ENCODE peak calls at places on chromosomes 13 and 19, in four cellular contexts. B is fibroblast of lung, D is neuronal stem cell, V is mesendoderm. W is an unnamed sample.

GRCh38 chr19:1245884-1246816 is 2.2 kb upstream of the MIDN start:
- DNase-seq in B (no peak), D (no peak), V (no peak), W (no peak)

GRCh38 chr19:35330475-35330874 is 1.5 kb downstream of the CD22 start:
- DNase-seq in B (no peak), D (no peak), V (no peak), W (no peak)

GRCh38 chr19:6060600-6061391 is 49.5 kb downstream of the RFX2 start:
- DNase-seq in B (no peak), D (no peak), V (peak), W (peak)

GRCh38 chr13:26468203-26468602 is 89.3 kb upstream of the WASF3 start:
- DNase-seq in B (no peak), D (no peak), V (no peak), W (peak)

GRCh38 chr19:10981496-10981895 is 20.7 kb downstream of the SMARCA4 start:
- DNase-seq in B (peak), D (no peak), V (peak), W (no peak)

GRCh38 chr13:31054632-31055031 is 107.1 kb downstream of the HSPH1 start:
- DNase-seq in B (no peak), D (no peak), V (no peak), W (no peak)

GRCh38 chr19:34327851-34328250 is 37.1 kb upstream of the GPI start:
- DNase-seq in B (no peak), D (no peak), V (peak), W (no peak)

GRCh38 chr13:44801990-44802389 is 187.3 kb downstream of the NUFIP1 start:
- DNase-seq in B (peak), D (no peak), V (no peak), W (peak)

GRCh38 chr19:33868821-33869412 is 72.2 kb downstream of the KCTD15 start:
- DNase-seq in B (peak), D (no peak), V (peak), W (no peak)

GRCh38 chr13:25267715-25268114 is 19.6 kb downstream of the MTMR6 start:
- DNase-seq in B (peak), D (no peak), V (no peak), W (no peak)

GRCh38 chr13:51291341-51291740 is 48.1 kb upstream of the SERPINE3 start:
- DNase-seq in B (peak), D (no peak), V (no peak), W (no peak)

GRCh38 chr13:63731896-63732295 is 2316.2 kb upstream of the PCDH20 start:
- DNase-seq in B (no peak), D (no peak), V (no peak), W (peak)

GRCh38 chr13:91313581-91313980 is 33.9 kb upstream of the MIR17HG start:
- DNase-seq in B (no peak), D (no peak), V (no peak), W (no peak)

GRCh38 chr13:46575843-46576242 is 22.9 kb downstream of the LRCH1 start:
- DNase-seq in B (peak), D (no peak), V (no peak), W (no peak)

GRCh38 chr13:107365466-107366215 is 797.7 kb upstream of the ARGLU1 start:
- DNase-seq in B (peak), D (no peak), V (no peak), W (no peak)

GRCh38 chr13:24683833-24684599 is 3.8 kb downstream of the ATP12A start:
- DNase-seq in B (peak), D (peak), V (peak), W (no peak)

GRCh38 chr13:63614874-63615612 is 2199.4 kb upstream of the PCDH20 start:
- DNase-seq in B (no peak), D (no peak), V (no peak), W (no peak)

GRCh38 chr19:17079710-17080440 is 4.3 kb downstream of the MYO9B start:
- DNase-seq in B (peak), D (peak), V (no peak), W (peak)

GRCh38 chr19:39054091-39054470 is 21.7 kb upstream of the FBXO27 start:
- DNase-seq in B (no peak), D (no peak), V (no peak), W (no peak)

GRCh38 chr13:77779461-77780272 is 82.2 kb downstream of the SLAIN1 start:
- DNase-seq in B (peak), D (peak), V (peak), W (peak)

GRCh38 chr13:59865398-59865797 is 298.3 kb downstream of the DIAPH3 start:
- DNase-seq in B (no peak), D (no peak), V (no peak), W (no peak)

GRCh38 chr19:870314-870713 is 10.8 kb downstream of the CFD start:
- DNase-seq in B (no peak), D (no peak), V (no peak), W (no peak)

GRCh38 chr13:113881614-113882265 is 17.9 kb upstream of the GAS6 start:
- DNase-seq in B (no peak), D (no peak), V (no peak), W (peak)

GRCh38 chr13:46595136-46595917 is 42.4 kb downstream of the LRCH1 start:
- DNase-seq in B (no peak), D (no peak), V (no peak), W (peak)

GRCh38 chr13:30864352-30865130 is 41.5 kb upstream of the MEDAG start:
- DNase-seq in B (peak), D (no peak), V (peak), W (no peak)

GRCh38 chr13:47628666-47629065 is 372.4 kb downstream of the SUCLA2 start:
- DNase-seq in B (no peak), D (no peak), V (no peak), W (no peak)

GRCh38 chr19:37519890-37520289 is 13.2 kb downstream of the ZNF793 start:
- DNase-seq in B (peak), D (no peak), V (peak), W (peak)

DNA sequence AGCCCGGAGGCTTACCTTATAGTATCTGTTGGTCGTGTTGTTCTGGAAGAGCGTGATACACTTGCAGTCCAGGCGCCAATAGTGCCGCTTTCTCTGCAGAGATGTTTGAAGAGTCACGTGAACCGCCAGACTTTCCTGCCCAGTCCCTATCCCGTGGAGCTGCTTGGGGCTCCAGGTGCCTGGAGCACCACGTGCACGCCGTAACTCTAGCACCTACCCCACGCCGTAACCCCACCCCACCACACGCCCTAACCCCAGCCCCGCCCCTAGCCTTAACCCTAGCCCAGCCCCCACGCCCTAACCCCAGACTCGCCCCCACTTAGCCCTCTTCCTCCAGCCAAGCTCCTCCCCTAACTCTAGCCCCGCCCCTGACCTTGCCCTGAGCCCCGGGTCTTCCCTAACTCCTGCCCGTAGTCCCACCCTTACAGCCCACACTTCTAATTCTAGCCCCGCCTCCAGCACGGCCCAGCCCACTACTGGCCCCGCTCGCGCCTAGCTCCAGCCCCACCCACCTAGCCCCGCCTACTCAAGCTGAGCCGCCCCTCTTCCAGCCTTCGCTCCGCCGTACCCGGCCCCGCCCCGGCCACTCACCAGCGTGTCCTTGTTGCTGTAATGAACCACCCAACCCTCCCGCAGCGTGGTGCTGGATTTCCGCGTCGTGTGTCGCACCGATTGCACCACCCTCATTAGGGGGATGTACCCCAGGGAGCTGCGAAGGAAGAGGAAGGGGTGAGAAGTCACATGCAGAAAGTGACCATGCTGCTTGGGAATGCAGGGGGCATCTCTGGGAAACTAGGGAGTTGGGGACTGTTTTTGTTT is 19.6 kb downstream of the PRKD2 start:
- DNase-seq in B (peak), D (peak), V (peak), W (no peak)
- H3K4me2 ChIP-seq in B (peak), D (peak), V (peak), W (no peak)

GRCh38 chr19:2250765-2251576 is 1.8 kb downstream of the AMH start:
- DNase-seq in B (no peak), D (no peak), V (no peak), W (no peak)
- H3K4me2 ChIP-seq in B (no peak), D (no peak), V (no peak), W (no peak)

GRCh38 chr13:94303644-94304174 is 175.8 kb downstream of the DCT start:
- DNase-seq in B (no peak), D (no peak), V (peak), W (no peak)

GRCh38 chr13:94305463-94305862 is 174.0 kb downstream of the DCT start:
- DNase-seq in B (peak), D (no peak), V (no peak), W (peak)

GRCh38 chr13:94305033-94305432 is 174.4 kb downstream of the DCT start:
- DNase-seq in B (no peak), D (no peak), V (no peak), W (no peak)

GRCh38 chr13:94308808-94309207 is 170.7 kb downstream of the DCT start:
- DNase-seq in B (no peak), D (no peak), V (no peak), W (no peak)

DNA sequence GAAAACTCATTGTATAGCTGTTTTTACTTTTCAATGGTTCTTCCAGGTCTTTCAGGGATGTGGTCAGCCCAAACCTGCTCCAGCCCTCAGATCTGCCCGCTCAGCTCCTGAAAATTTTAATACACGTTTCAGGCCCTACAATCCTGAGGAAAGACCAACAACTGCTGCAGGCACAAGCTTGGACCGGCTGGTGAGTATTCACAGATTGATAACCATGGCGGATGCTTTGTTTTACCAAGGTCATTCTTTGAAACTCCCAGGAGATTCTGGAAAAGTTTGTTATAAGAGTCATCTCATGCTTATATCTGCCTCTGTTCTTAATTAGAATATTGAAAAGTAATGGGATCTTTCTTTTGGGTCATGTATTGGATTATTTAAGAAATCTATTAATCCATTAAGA is 173.5 kb downstream of the DCT start:
- DNase-seq in B (no peak), D (no peak), V (no peak), W (no peak)
- H3K4me2 ChIP-seq in B (no peak), D (no peak), V (no peak), W (no peak)

DNA sequence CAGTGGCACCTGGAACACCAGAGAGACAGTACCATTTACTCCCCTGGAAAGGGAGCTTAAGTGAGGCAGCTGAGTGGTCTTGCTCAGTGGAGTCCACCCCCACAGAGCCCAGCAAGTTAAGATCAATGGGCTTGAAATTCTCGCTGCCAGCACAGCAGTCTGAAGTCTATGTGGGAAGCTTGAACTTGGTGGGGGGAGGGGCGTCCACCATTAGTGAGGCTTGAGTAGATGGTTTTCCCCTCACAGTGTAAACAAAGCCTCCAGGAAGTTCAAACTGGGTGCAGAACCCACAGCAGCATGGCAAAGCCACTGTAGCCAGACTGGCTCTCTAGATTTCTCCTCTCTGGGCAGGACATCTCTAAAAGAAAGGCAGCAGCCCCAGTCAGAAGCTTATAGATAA is 30.3 kb upstream of the CEACAM4 start:
- DNase-seq in B (no peak), D (no peak), V (no peak), W (no peak)
- H3K4me2 ChIP-seq in B (no peak), D (no peak), V (no peak), W (no peak)

W was measured in PC-9.